ENCODE peak calls at places on chromosomes 6 and 20, in seven cellular contexts. E, B, L, H, G, W and O are unnamed samples.

GRCh38 chr6:127300411-127300810 is 33.7 kb downstream of the RNF146 start:
- DNase-seq in E (no peak), B (peak), L (no peak), H (peak), G (peak), W (no peak), O (no peak)

GRCh38 chr20:23350855-23351838 is 556 bp downstream of the NXT1 start:
- DNase-seq in E (peak), B (peak), L (no peak), H (no peak), G (peak), W (peak), O (no peak)

GRCh38 chr20:17066955-17067354 is 159.9 kb upstream of the PCSK2 start:
- DNase-seq in E (no peak), B (no peak), L (no peak), H (no peak), G (no peak), W (peak), O (no peak)

GRCh38 chr20:60246751-60247150 is 288.5 kb downstream of the CDH26 start:
- DNase-seq in E (no peak), B (no peak), L (no peak), H (no peak), G (no peak), W (no peak), O (no peak)

GRCh38 chr20:26243731-26244130 is 547.1 kb upstream of the ZNF337 start:
- DNase-seq in E (no peak), B (no peak), L (no peak), H (no peak), G (no peak), W (no peak), O (no peak)

GRCh38 chr20:20366896-20367680 is 816 bp upstream of the INSM1 start:
- DNase-seq in E (no peak), B (no peak), L (no peak), H (no peak), G (no peak), W (peak), O (no peak)

GRCh38 chr6:139112561-139112960 is 22.3 kb upstream of the HECA start:
- DNase-seq in E (no peak), B (no peak), L (no peak), H (no peak), G (no peak), W (no peak), O (no peak)

GRCh38 chr6:97626586-97627441 is 343.8 kb upstream of the MMS22L start:
- DNase-seq in E (no peak), B (peak), L (no peak), H (peak), G (peak), W (peak), O (peak)

GRCh38 chr6:19538086-19538485 is 299.1 kb upstream of the ID4 start:
- DNase-seq in E (no peak), B (no peak), L (no peak), H (no peak), G (no peak), W (peak), O (no peak)

GRCh38 chr6:168713839-168714238 is 272.9 kb downstream of the SMOC2 start:
- DNase-seq in E (no peak), B (no peak), L (no peak), H (peak), G (no peak), W (no peak), O (no peak)

GRCh38 chr6:157975456-157975855 is 6.2 kb upstream of the SYNJ2 start:
- DNase-seq in E (no peak), B (no peak), L (no peak), H (no peak), G (no peak), W (no peak), O (no peak)

GRCh38 chr6:54697423-54697822 is 149.1 kb upstream of the FAM83B start:
- DNase-seq in E (no peak), B (peak), L (no peak), H (no peak), G (no peak), W (peak), O (peak)

GRCh38 chr6:16236648-16237199 is 1.7 kb upstream of the GMPR start:
- DNase-seq in E (no peak), B (peak), L (no peak), H (peak), G (no peak), W (no peak), O (no peak)

GRCh38 chr6:26104457-26105108 is 17.4 kb downstream of the HFE start:
- DNase-seq in E (no peak), B (no peak), L (no peak), H (no peak), G (no peak), W (no peak), O (no peak)

GRCh38 chr20:3857405-3857804 is 10.8 kb downstream of the MAVS start:
- DNase-seq in E (no peak), B (no peak), L (no peak), H (no peak), G (peak), W (peak), O (no peak)

GRCh38 chr20:33897313-33897912 is 86.3 kb downstream of the CHMP4B start:
- DNase-seq in E (no peak), B (no peak), L (no peak), H (no peak), G (no peak), W (no peak), O (no peak)

GRCh38 chr6:56204134-56204533 is 43.2 kb downstream of the COL21A1 start:
- DNase-seq in E (no peak), B (no peak), L (no peak), H (no peak), G (no peak), W (no peak), O (no peak)

GRCh38 chr6:161048636-161049035 is 57.1 kb downstream of the MAP3K4 start:
- DNase-seq in E (no peak), B (peak), L (no peak), H (no peak), G (no peak), W (no peak), O (no peak)

GRCh38 chr20:18001131-18001921 is 32.5 kb downstream of the MGME1 start:
- DNase-seq in E (no peak), B (peak), L (no peak), H (peak), G (no peak), W (no peak), O (peak)

GRCh38 chr20:64063389-64064144 is 569 bp downstream of the TCEA2 start:
- DNase-seq in E (no peak), B (peak), L (no peak), H (no peak), G (no peak), W (no peak), O (no peak)

GRCh38 chr6:35919827-35920751 is 809 bp downstream of the SRPK1 start:
- DNase-seq in E (peak), B (peak), L (no peak), H (peak), G (peak), W (no peak), O (no peak)

GRCh38 chr20:44309763-44310663 is 989 bp downstream of the FITM2 start:
- DNase-seq in E (no peak), B (peak), L (no peak), H (peak), G (peak), W (no peak), O (peak)

GRCh38 chr20:8534368-8534767 is 402.3 kb downstream of the PLCB1 start:
- DNase-seq in E (no peak), B (no peak), L (no peak), H (no peak), G (no peak), W (no peak), O (no peak)

GRCh38 chr20:62605236-62605948 is 36.9 kb upstream of the SLCO4A1 start:
- DNase-seq in E (no peak), B (no peak), L (no peak), H (no peak), G (no peak), W (no peak), O (no peak)

GRCh38 chr6:158048589-158048988 is 66.9 kb downstream of the SYNJ2 start:
- DNase-seq in E (no peak), B (no peak), L (no peak), H (no peak), G (no peak), W (no peak), O (no peak)

GRCh38 chr6:49565261-49565660 is 14.8 kb downstream of the C6orf141 start:
- DNase-seq in E (no peak), B (no peak), L (no peak), H (no peak), G (no peak), W (no peak), O (no peak)

GRCh38 chr20:46582648-46583047 is 32.2 kb upstream of the OCSTAMP start:
- DNase-seq in E (no peak), B (no peak), L (no peak), H (no peak), G (no peak), W (no peak), O (no peak)

GRCh38 chr20:19909696-19910095 is 107.5 kb upstream of the NAA20 start:
- DNase-seq in E (no peak), B (no peak), L (no peak), H (no peak), G (no peak), W (no peak), O (no peak)